ENCODE peak calls at places on chromosome 13, in four cellular contexts. One of them, this sample, is unnamed.

GRCh38 chr13:44193731-44194130 is 179.9 kb upstream of the SERP2 start:
- DNase-seq in sigmoid colon: no peak
- DNase-seq in suprapubic skin: no peak
- DNase-seq in stomach: no peak
- DNase-seq in this sample: no peak

GRCh38 chr13:21663197-21663596 is 7.7 kb upstream of the FGF9 start:
- DNase-seq in sigmoid colon: no peak
- DNase-seq in suprapubic skin: no peak
- DNase-seq in stomach: no peak
- DNase-seq in this sample: peak

GRCh38 chr13:30364876-30365275 is 57.4 kb upstream of the UBE2L5 start:
- DNase-seq in suprapubic skin: no peak
- DNase-seq in stomach: no peak
- DNase-seq in sigmoid colon: no peak
- DNase-seq in this sample: no peak

GRCh38 chr13:25905411-25906010 is 146.3 kb downstream of the SHISA2 start:
- DNase-seq in sigmoid colon: no peak
- DNase-seq in suprapubic skin: no peak
- DNase-seq in stomach: no peak
- DNase-seq in this sample: peak

GRCh38 chr13:33918199-33918932 is 100.4 kb downstream of the RFC3 start:
- DNase-seq in sigmoid colon: no peak
- DNase-seq in stomach: no peak
- DNase-seq in suprapubic skin: peak
- DNase-seq in this sample: no peak

GRCh38 chr13:41613984-41614581 is 156.7 kb downstream of the RGCC start:
- DNase-seq in sigmoid colon: peak
- DNase-seq in suprapubic skin: no peak
- DNase-seq in stomach: no peak
- DNase-seq in this sample: no peak

GRCh38 chr13:95745752-95746151 is 68.8 kb downstream of the DNAJC3 start:
- DNase-seq in sigmoid colon: no peak
- DNase-seq in suprapubic skin: no peak
- DNase-seq in stomach: no peak
- DNase-seq in this sample: no peak

GRCh38 chr13:48156466-48156865 is 61.6 kb upstream of the MED4 start:
- DNase-seq in suprapubic skin: peak
- DNase-seq in stomach: peak
- DNase-seq in sigmoid colon: no peak
- DNase-seq in this sample: peak

GRCh38 chr13:51717786-51718398 is 86.1 kb downstream of the DHRS12 start:
- DNase-seq in suprapubic skin: no peak
- DNase-seq in sigmoid colon: no peak
- DNase-seq in stomach: no peak
- DNase-seq in this sample: no peak

GRCh38 chr13:94195715-94196114 is 283.8 kb downstream of the DCT start:
- DNase-seq in sigmoid colon: no peak
- DNase-seq in suprapubic skin: no peak
- DNase-seq in stomach: no peak
- DNase-seq in this sample: no peak

GRCh38 chr13:26985285-26985878 is 186.2 kb downstream of the USP12 start:
- DNase-seq in stomach: peak
- DNase-seq in sigmoid colon: peak
- DNase-seq in suprapubic skin: peak
- DNase-seq in this sample: peak

GRCh38 chr13:20995245-20995829 is 66.0 kb downstream of the LATS2 start:
- DNase-seq in stomach: no peak
- DNase-seq in sigmoid colon: no peak
- DNase-seq in suprapubic skin: no peak
- DNase-seq in this sample: no peak

GRCh38 chr13:38147050-38147449 is 202.6 kb upstream of the UFM1 start:
- DNase-seq in sigmoid colon: no peak
- DNase-seq in suprapubic skin: no peak
- DNase-seq in stomach: no peak
- DNase-seq in this sample: no peak

GRCh38 chr13:98575009-98575866 is 1.7 kb downstream of the STK24 start:
- DNase-seq in stomach: no peak
- DNase-seq in suprapubic skin: no peak
- DNase-seq in sigmoid colon: no peak
- DNase-seq in this sample: no peak

GRCh38 chr13:31945202-31945978 is 86.2 kb upstream of the FRY start:
- DNase-seq in suprapubic skin: peak
- DNase-seq in stomach: peak
- DNase-seq in sigmoid colon: peak
- DNase-seq in this sample: peak

GRCh38 chr13:32098275-32098674 is 66.7 kb downstream of the FRY start:
- DNase-seq in suprapubic skin: no peak
- DNase-seq in sigmoid colon: no peak
- DNase-seq in stomach: no peak
- DNase-seq in this sample: no peak

GRCh38 chr13:39463611-39464010 is 139.4 kb downstream of the LHFPL6 start:
- DNase-seq in stomach: no peak
- DNase-seq in suprapubic skin: no peak
- DNase-seq in sigmoid colon: no peak
- DNase-seq in this sample: no peak

GRCh38 chr13:32791545-32792172 is 205.4 kb downstream of the PDS5B start:
- DNase-seq in sigmoid colon: no peak
- DNase-seq in suprapubic skin: no peak
- DNase-seq in stomach: no peak
- DNase-seq in this sample: no peak

GRCh38 chr13:72662548-72662947 is 64.9 kb downstream of the MZT1 start:
- DNase-seq in stomach: no peak
- DNase-seq in sigmoid colon: no peak
- DNase-seq in suprapubic skin: no peak
- DNase-seq in this sample: no peak

GRCh38 chr13:29817604-29818378 is 32.6 kb downstream of the UBL3 start:
- DNase-seq in suprapubic skin: no peak
- DNase-seq in stomach: no peak
- DNase-seq in sigmoid colon: no peak
- DNase-seq in this sample: no peak

GRCh38 chr13:28558126-28558525 is 63.2 kb upstream of the FLT1 start:
- DNase-seq in suprapubic skin: no peak
- DNase-seq in stomach: no peak
- DNase-seq in sigmoid colon: no peak
- DNase-seq in this sample: no peak

GRCh38 chr13:84760956-84761355 is 878.7 kb upstream of the SLITRK1 start:
- DNase-seq in sigmoid colon: no peak
- DNase-seq in suprapubic skin: no peak
- DNase-seq in stomach: no peak
- DNase-seq in this sample: no peak
- TF ChIP-seq EP300 in sigmoid colon: no peak
- TF ChIP-seq EP300 in suprapubic skin: no peak
- TF ChIP-seq EP300 in stomach: no peak
- TF ChIP-seq EP300 in this sample: no peak

GRCh38 chr13:59635591-59635990 is 528.1 kb downstream of the DIAPH3 start:
- DNase-seq in suprapubic skin: no peak
- DNase-seq in stomach: no peak
- DNase-seq in sigmoid colon: no peak
- DNase-seq in this sample: no peak
- TF ChIP-seq POLR2AphosphoS5 in suprapubic skin: no peak
- TF ChIP-seq POLR2AphosphoS5 in stomach: no peak
- TF ChIP-seq POLR2AphosphoS5 in sigmoid colon: no peak
- TF ChIP-seq POLR2AphosphoS5 in this sample: no peak

DNA sequence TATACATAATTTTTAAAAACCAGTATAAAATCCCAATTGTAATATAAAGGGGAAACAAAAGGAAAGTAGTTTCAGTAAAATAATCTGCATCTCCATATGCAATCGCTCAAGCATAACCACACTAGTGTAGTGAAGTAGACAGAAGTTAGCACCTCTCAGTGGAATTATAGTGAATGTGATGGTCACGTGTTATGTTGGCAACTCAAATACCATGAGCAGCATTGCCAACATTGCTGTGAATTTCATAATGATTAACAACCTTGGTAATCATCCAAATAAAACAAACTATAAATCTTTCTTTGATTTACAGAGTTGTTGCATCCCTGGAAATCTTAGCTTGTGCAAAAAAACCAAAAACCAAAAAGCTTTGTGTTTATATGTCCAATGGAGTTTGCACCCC is 77.3 kb upstream of the SIAH3 start:
- DNase-seq in sigmoid colon: no peak
- DNase-seq in suprapubic skin: no peak
- DNase-seq in stomach: no peak
- DNase-seq in this sample: no peak
- TF ChIP-seq CTCF in sigmoid colon: no peak
- TF ChIP-seq CTCF in suprapubic skin: no peak
- TF ChIP-seq CTCF in stomach: no peak
- TF ChIP-seq CTCF in this sample: no peak

GRCh38 chr13:101146101-101146898 is 270.0 kb downstream of the NALCN start:
- DNase-seq in stomach: no peak
- DNase-seq in suprapubic skin: no peak
- DNase-seq in sigmoid colon: no peak
- DNase-seq in this sample: no peak

GRCh38 chr13:101144808-101145419 is 271.4 kb downstream of the NALCN start:
- DNase-seq in suprapubic skin: no peak
- DNase-seq in sigmoid colon: no peak
- DNase-seq in stomach: no peak
- DNase-seq in this sample: no peak

GRCh38 chr13:101152184-101152583 is 264.1 kb downstream of the NALCN start:
- DNase-seq in sigmoid colon: no peak
- DNase-seq in suprapubic skin: no peak
- DNase-seq in stomach: no peak
- DNase-seq in this sample: no peak

GRCh38 chr13:101150998-101151397 is 265.3 kb downstream of the NALCN start:
- DNase-seq in sigmoid colon: no peak
- DNase-seq in suprapubic skin: no peak
- DNase-seq in stomach: no peak
- DNase-seq in this sample: no peak

DNA sequence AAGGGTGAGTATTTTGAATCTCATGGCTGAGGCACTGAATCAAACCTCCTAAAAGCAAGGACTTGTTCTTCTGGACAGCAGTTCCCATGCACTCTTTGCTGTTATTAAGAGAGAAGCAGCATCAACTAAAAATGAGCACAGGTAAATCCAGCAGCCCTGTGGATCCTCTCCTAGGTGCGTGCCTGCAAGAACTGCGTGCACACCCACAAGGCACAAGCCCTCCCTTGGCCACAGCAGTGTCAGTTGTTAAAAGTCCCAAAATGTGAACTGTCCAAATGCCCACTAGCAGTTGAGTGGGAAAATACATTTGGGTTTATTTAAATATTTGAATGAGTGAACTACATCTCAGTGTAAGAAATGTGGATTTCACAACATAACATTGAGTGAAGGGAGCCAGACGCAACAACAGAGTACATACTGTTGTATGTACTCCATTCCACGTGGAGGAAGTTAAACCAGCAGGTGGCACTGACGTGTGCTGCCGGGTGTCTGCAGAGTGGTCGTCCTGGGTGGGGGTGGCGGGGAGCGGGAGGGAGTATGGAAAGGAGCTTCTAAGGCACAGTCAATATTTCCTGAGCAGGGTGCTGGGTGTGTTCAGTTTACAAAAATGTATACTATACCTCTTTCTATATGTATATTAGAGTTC is 266.4 kb downstream of the NALCN start:
- DNase-seq in suprapubic skin: no peak
- DNase-seq in stomach: no peak
- DNase-seq in sigmoid colon: no peak
- DNase-seq in this sample: no peak
- TF ChIP-seq EP300 in suprapubic skin: no peak
- TF ChIP-seq EP300 in stomach: no peak
- TF ChIP-seq EP300 in sigmoid colon: no peak
- TF ChIP-seq EP300 in this sample: no peak